ENCODE peak calls at places on chromosomes 6 and 20, in six cellular contexts. Z is kidney, S is A673, H is A549, X is adrenal gland, K is heart left ventricle. G is an unnamed sample.

GRCh38 chr6:4664117-4664626 is 112.0 kb upstream of the CDYL start:
- DNase-seq in Z (no peak), S (no peak), H (no peak), X (no peak), K (peak; percentile 80), G (peak; percentile 88)

GRCh38 chr6:147508871-147509608 is 550 bp downstream of the SAMD5 start:
- DNase-seq in Z (no peak), S (peak; percentile 33), H (peak; percentile 5), X (no peak), K (peak; percentile 32), G (peak; percentile 58)

GRCh38 chr6:112879920-112880413 is 532.8 kb downstream of the RFPL4B start:
- DNase-seq in Z (peak; percentile 69), S (no peak), H (no peak), X (peak; percentile 1), K (peak; percentile 25), G (peak; percentile 74)

GRCh38 chr6:106527979-106528378 is 101.3 kb downstream of the RTN4IP1 start:
- DNase-seq in Z (no peak), S (no peak), H (peak; percentile 40), X (no peak), K (no peak), G (no peak)

GRCh38 chr20:61773081-61773631 is 292.5 kb downstream of the TAF4 start:
- DNase-seq in Z (no peak), S (no peak), H (no peak), X (no peak), K (no peak), G (no peak)

GRCh38 chr6:89385846-89386245 is 26.2 kb downstream of the RRAGD start:
- DNase-seq in Z (no peak), S (no peak), H (no peak), X (no peak), K (no peak), G (no peak)

GRCh38 chr6:143678980-143679379 is 1.2 kb downstream of the PHACTR2 start:
- DNase-seq in Z (no peak), S (no peak), H (no peak), X (no peak), K (no peak), G (no peak)

GRCh38 chr6:1496836-1497592 is 107.6 kb downstream of the FOXF2 start:
- DNase-seq in Z (no peak), S (no peak), H (no peak), X (no peak), K (no peak), G (no peak)

GRCh38 chr6:140370949-140371348 is 996.5 kb upstream of the CITED2 start:
- DNase-seq in Z (no peak), S (no peak), H (no peak), X (no peak), K (no peak), G (no peak)

GRCh38 chr20:37518606-37519507 is 2.2 kb upstream of the NNAT start:
- DNase-seq in Z (no peak), S (no peak), H (no peak), X (peak; percentile 47), K (peak; percentile 76), G (peak; percentile 74)

GRCh38 chr6:137494281-137494966 is at the start of gene OLIG3:
- DNase-seq in Z (no peak), S (no peak), H (no peak), X (no peak), K (no peak), G (no peak)

GRCh38 chr6:10302566-10303235 is 112.2 kb downstream of the TFAP2A start:
- DNase-seq in Z (no peak), S (peak; percentile 67), H (no peak), X (no peak), K (no peak), G (no peak)

GRCh38 chr6:145137425-145137824 is 597.9 kb downstream of the EPM2A start:
- DNase-seq in Z (no peak), S (peak; percentile 67), H (no peak), X (no peak), K (no peak), G (no peak)

GRCh38 chr20:24109008-24109407 is 120.4 kb upstream of the GGTLC1 start:
- DNase-seq in Z (no peak), S (no peak), H (no peak), X (no peak), K (no peak), G (no peak)

GRCh38 chr20:1331801-1332453 is 3.0 kb upstream of the SDCBP2 start:
- DNase-seq in Z (no peak), S (no peak), H (no peak), X (no peak), K (no peak), G (no peak)

GRCh38 chr6:145028144-145028818 is 707.0 kb downstream of the EPM2A start:
- DNase-seq in Z (no peak), S (peak; percentile 86), H (peak; percentile 28), X (peak; percentile 5), K (no peak), G (no peak)

GRCh38 chr6:140571139-140571538 is 1196.7 kb upstream of the CITED2 start:
- DNase-seq in Z (no peak), S (no peak), H (no peak), X (no peak), K (no peak), G (no peak)

GRCh38 chr6:159594106-159594749 is 98.8 kb downstream of the SOD2 start:
- DNase-seq in Z (no peak), S (no peak), H (no peak), X (no peak), K (no peak), G (no peak)

GRCh38 chr6:3612341-3613041 is 139.0 kb downstream of the PXDC1 start:
- DNase-seq in Z (no peak), S (peak; percentile 93), H (peak; percentile 69), X (peak; percentile 8), K (no peak), G (no peak)

GRCh38 chr20:61719691-61720347 is 345.9 kb downstream of the TAF4 start:
- DNase-seq in Z (no peak), S (no peak), H (no peak), X (no peak), K (no peak), G (peak; percentile 18)

GRCh38 chr20:4153251-4153650 is 137.9 kb upstream of the RNF24 start:
- DNase-seq in Z (peak; percentile 83), S (peak; percentile 87), H (no peak), X (no peak), K (no peak), G (no peak)

GRCh38 chr6:30207619-30208295 is 5.4 kb downstream of the TRIM26 start:
- DNase-seq in Z (no peak), S (no peak), H (no peak), X (no peak), K (no peak), G (no peak)

GRCh38 chr6:27040244-27041042 is 207.1 kb upstream of the PRSS16 start:
- DNase-seq in Z (no peak), S (no peak), H (no peak), X (no peak), K (no peak), G (no peak)

GRCh38 chr20:25191051-25191450 is 4.5 kb upstream of the ENTPD6 start:
- DNase-seq in Z (no peak), S (no peak), H (no peak), X (peak; percentile 73), K (peak; percentile 72), G (peak; percentile 87)
- H3K27ac ChIP-seq in Z (no peak overlapping the region), S (no peak overlapping the region), H (no peak overlapping the region), X (peak overlapping the region; percentile 66), K (peak overlapping the region; percentile 30), G (peak overlapping the region; percentile 91)

GRCh38 chr6:41638002-41638800 is at the start of gene MDFI:
- DNase-seq in Z (peak; percentile 82), S (peak; percentile 82), H (no peak), X (no peak), K (peak; percentile 23), G (peak; percentile 48)
- H3K4me3 ChIP-seq in Z (peak within 1 kb of the TSS; percentile 25), S (peak within 1 kb of the TSS; percentile 97), H (no peak within 1 kb of the TSS), X (peak within 1 kb of the TSS; percentile 13), K (peak within 1 kb of the TSS; percentile 41), G (peak within 1 kb of the TSS; percentile 54)

DNA sequence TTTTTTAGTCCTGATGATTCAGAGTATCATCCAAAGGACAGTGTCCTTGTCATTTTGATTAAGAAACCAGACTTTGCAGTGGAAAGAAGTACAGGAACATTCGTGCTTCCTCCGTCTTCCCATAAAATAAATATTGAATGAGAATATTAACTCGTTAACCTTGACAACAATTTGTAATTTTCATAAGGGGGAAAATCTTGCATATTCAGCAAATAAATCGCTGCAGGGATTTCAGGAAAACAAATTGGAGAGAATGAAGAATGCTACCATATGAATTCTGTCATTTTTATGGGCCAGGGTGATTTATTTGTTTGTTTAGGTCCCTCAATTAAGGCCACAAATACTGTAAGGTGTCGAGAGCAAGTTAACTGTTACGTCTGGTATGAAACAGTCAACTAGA is 167.0 kb upstream of the TSHZ2 start:
- DNase-seq in Z (no peak), S (no peak), H (no peak), X (no peak), K (no peak), G (no peak)
- H3K27ac ChIP-seq in Z (no peak overlapping the region), S (no peak overlapping the region), H (no peak overlapping the region), X (peak overlapping the region; percentile 55), K (no peak overlapping the region), G (no peak overlapping the region)

GRCh38 chr20:63032861-63033634 is 26.3 kb upstream of the BHLHE23 start:
- DNase-seq in Z (peak; percentile 69), S (no peak), H (no peak), X (no peak), K (peak; percentile 16), G (no peak)
- H3K4me3 ChIP-seq in Z (no peak overlapping the region), S (no peak overlapping the region), H (no peak overlapping the region), X (no peak overlapping the region), K (no peak overlapping the region), G (no peak overlapping the region)

GRCh38 chr20:46631212-46631869 is 19.9 kb downstream of the SLC13A3 start:
- DNase-seq in Z (no peak), S (no peak), H (no peak), X (peak; percentile 84), K (no peak), G (no peak)
- H3K27ac ChIP-seq in Z (peak overlapping the region; percentile 90), S (no peak overlapping the region), H (no peak overlapping the region), X (no peak overlapping the region), K (no peak overlapping the region), G (no peak overlapping the region)

GRCh38 chr6:85321926-85322325 is 128.0 kb upstream of the NT5E start:
- DNase-seq in Z (no peak), S (no peak), H (no peak), X (no peak), K (no peak), G (no peak)
- H3K4me3 ChIP-seq in Z (no peak overlapping the region), S (no peak overlapping the region), H (no peak overlapping the region), X (no peak overlapping the region), K (no peak overlapping the region), G (no peak overlapping the region)

GRCh38 chr20:59547596-59547995 is 56.7 kb upstream of the PHACTR3 start:
- DNase-seq in Z (no peak), S (no peak), H (no peak), X (no peak), K (no peak), G (no peak)
- H3K27ac ChIP-seq in Z (no peak overlapping the region), S (no peak overlapping the region), H (no peak overlapping the region), X (no peak overlapping the region), K (no peak overlapping the region), G (no peak overlapping the region)

GRCh38 chr20:53926428-53927028 is 143.9 kb downstream of the BCAS1 start:
- DNase-seq in Z (no peak), S (peak; percentile 89), H (peak; percentile 68), X (peak; percentile 21), K (no peak), G (no peak)
- H3K4me3 ChIP-seq in Z (no peak overlapping the region), S (no peak overlapping the region), H (no peak overlapping the region), X (no peak overlapping the region), K (no peak overlapping the region), G (no peak overlapping the region)